ENCODE peak calls at places on chromosome 7, in seven cellular contexts. One of them, this sample, is unnamed.

GRCh38 chr7:82234457-82235049 is 209.0 kb downstream of the CACNA2D1 start:
- DNase-seq in activated naive CD4-positive, alpha-beta T cell treated with Interleukin-2 at 50 U/mL for 16 hours: no peak
- DNase-seq in effector memory CD8-positive, alpha-beta T cell: no peak
- DNase-seq in HTR-8/SVneo: no peak
- DNase-seq in spleen: no peak
- DNase-seq in coronary artery: no peak
- DNase-seq in stimulated activated CD4-positive, alpha-beta T cell treated with anti-CD3 and anti-CD28 coated beads, Interleukin-2, amount 100 ng/mL, for 24 hours: no peak
- DNase-seq in this sample: no peak

GRCh38 chr7:69283421-69283820 is 314.9 kb upstream of the AUTS2 start:
- DNase-seq in activated naive CD4-positive, alpha-beta T cell treated with Interleukin-2 at 50 U/mL for 16 hours: no peak
- DNase-seq in effector memory CD8-positive, alpha-beta T cell: no peak
- DNase-seq in HTR-8/SVneo: no peak
- DNase-seq in spleen: no peak
- DNase-seq in coronary artery: peak; percentile 71
- DNase-seq in stimulated activated CD4-positive, alpha-beta T cell treated with anti-CD3 and anti-CD28 coated beads, Interleukin-2, amount 100 ng/mL, for 24 hours: no peak
- DNase-seq in this sample: no peak

GRCh38 chr7:99036531-99037175 is 107.3 kb downstream of the SMURF1 start:
- DNase-seq in activated naive CD4-positive, alpha-beta T cell treated with Interleukin-2 at 50 U/mL for 16 hours: no peak
- DNase-seq in effector memory CD8-positive, alpha-beta T cell: no peak
- DNase-seq in HTR-8/SVneo: no peak
- DNase-seq in spleen: no peak
- DNase-seq in coronary artery: no peak
- DNase-seq in stimulated activated CD4-positive, alpha-beta T cell treated with anti-CD3 and anti-CD28 coated beads, Interleukin-2, amount 100 ng/mL, for 24 hours: no peak
- DNase-seq in this sample: no peak

GRCh38 chr7:157587487-157588270 is 250.9 kb downstream of the DNAJB6 start:
- DNase-seq in activated naive CD4-positive, alpha-beta T cell treated with Interleukin-2 at 50 U/mL for 16 hours: no peak
- DNase-seq in effector memory CD8-positive, alpha-beta T cell: no peak
- DNase-seq in HTR-8/SVneo: no peak
- DNase-seq in spleen: peak; percentile 44
- DNase-seq in coronary artery: no peak
- DNase-seq in stimulated activated CD4-positive, alpha-beta T cell treated with anti-CD3 and anti-CD28 coated beads, Interleukin-2, amount 100 ng/mL, for 24 hours: no peak
- DNase-seq in this sample: peak; percentile 58

GRCh38 chr7:107659666-107660065 is 962 bp upstream of the SLC26A4 start:
- DNase-seq in activated naive CD4-positive, alpha-beta T cell treated with Interleukin-2 at 50 U/mL for 16 hours: peak; percentile 52
- DNase-seq in effector memory CD8-positive, alpha-beta T cell: no peak
- DNase-seq in HTR-8/SVneo: no peak
- DNase-seq in spleen: no peak
- DNase-seq in coronary artery: no peak
- DNase-seq in stimulated activated CD4-positive, alpha-beta T cell treated with anti-CD3 and anti-CD28 coated beads, Interleukin-2, amount 100 ng/mL, for 24 hours: peak; percentile 32
- DNase-seq in this sample: no peak

GRCh38 chr7:1666251-1666778 is 3.8 kb upstream of the ELFN1 start:
- DNase-seq in activated naive CD4-positive, alpha-beta T cell treated with Interleukin-2 at 50 U/mL for 16 hours: no peak
- DNase-seq in effector memory CD8-positive, alpha-beta T cell: no peak
- DNase-seq in HTR-8/SVneo: no peak
- DNase-seq in spleen: peak; percentile 72
- DNase-seq in coronary artery: peak; percentile 19
- DNase-seq in stimulated activated CD4-positive, alpha-beta T cell treated with anti-CD3 and anti-CD28 coated beads, Interleukin-2, amount 100 ng/mL, for 24 hours: peak; percentile 14
- DNase-seq in this sample: peak; percentile 54

GRCh38 chr7:148615085-148615750 is 24.7 kb downstream of the C7orf33 start:
- DNase-seq in activated naive CD4-positive, alpha-beta T cell treated with Interleukin-2 at 50 U/mL for 16 hours: no peak
- DNase-seq in effector memory CD8-positive, alpha-beta T cell: no peak
- DNase-seq in HTR-8/SVneo: no peak
- DNase-seq in spleen: no peak
- DNase-seq in coronary artery: no peak
- DNase-seq in stimulated activated CD4-positive, alpha-beta T cell treated with anti-CD3 and anti-CD28 coated beads, Interleukin-2, amount 100 ng/mL, for 24 hours: no peak
- DNase-seq in this sample: no peak

GRCh38 chr7:33776791-33777190 is 128.5 kb upstream of the BMPER start:
- DNase-seq in activated naive CD4-positive, alpha-beta T cell treated with Interleukin-2 at 50 U/mL for 16 hours: no peak
- DNase-seq in effector memory CD8-positive, alpha-beta T cell: no peak
- DNase-seq in HTR-8/SVneo: no peak
- DNase-seq in spleen: no peak
- DNase-seq in coronary artery: no peak
- DNase-seq in stimulated activated CD4-positive, alpha-beta T cell treated with anti-CD3 and anti-CD28 coated beads, Interleukin-2, amount 100 ng/mL, for 24 hours: no peak
- DNase-seq in this sample: no peak

GRCh38 chr7:29859491-29860180 is 53.3 kb downstream of the WIPF3 start:
- DNase-seq in activated naive CD4-positive, alpha-beta T cell treated with Interleukin-2 at 50 U/mL for 16 hours: no peak
- DNase-seq in effector memory CD8-positive, alpha-beta T cell: no peak
- DNase-seq in HTR-8/SVneo: no peak
- DNase-seq in spleen: no peak
- DNase-seq in coronary artery: no peak
- DNase-seq in stimulated activated CD4-positive, alpha-beta T cell treated with anti-CD3 and anti-CD28 coated beads, Interleukin-2, amount 100 ng/mL, for 24 hours: no peak
- DNase-seq in this sample: no peak

GRCh38 chr7:7577888-7578287 is 11.2 kb downstream of the MIOS start:
- DNase-seq in activated naive CD4-positive, alpha-beta T cell treated with Interleukin-2 at 50 U/mL for 16 hours: no peak
- DNase-seq in effector memory CD8-positive, alpha-beta T cell: no peak
- DNase-seq in HTR-8/SVneo: no peak
- DNase-seq in spleen: no peak
- DNase-seq in coronary artery: no peak
- DNase-seq in stimulated activated CD4-positive, alpha-beta T cell treated with anti-CD3 and anti-CD28 coated beads, Interleukin-2, amount 100 ng/mL, for 24 hours: no peak
- DNase-seq in this sample: no peak

This sample was measured in chondrocyte.